ENCODE peak calls at places on chromosomes 5 and 9, in four cellular contexts. M is cardiac muscle cell, H is kidney, V is psoas muscle. L is an unnamed sample. For H3K4me1, the result is how much of the 10 kb centered on the place peaks cover.

GRCh38 chr5:96388186-96388585 is 44.9 kb downstream of the PCSK1 start:
- DNase-seq in M (peak), H (no peak), V (no peak), L (no peak)

GRCh38 chr5:55903121-55903701 is 52.1 kb downstream of the IL31RA start:
- DNase-seq in M (peak), H (no peak), V (no peak), L (no peak)

GRCh38 chr5:27242258-27242626 is 203.9 kb upstream of the CDH9 start:
- DNase-seq in M (no peak), H (no peak), V (no peak), L (no peak)

GRCh38 chr5:119340597-119341218 is 15.1 kb upstream of the TNFAIP8 start:
- DNase-seq in M (no peak), H (no peak), V (no peak), L (no peak)

GRCh38 chr5:3452622-3453021 is 143.0 kb upstream of the IRX1 start:
- DNase-seq in M (no peak), H (no peak), V (no peak), L (no peak)

GRCh38 chr9:127520941-127521918 is 69.9 kb downstream of the LRSAM1 start:
- DNase-seq in M (peak), H (peak), V (no peak), L (peak)

GRCh38 chr5:156942064-156942463 is 21.0 kb downstream of the TIMD4 start:
- DNase-seq in M (no peak), H (no peak), V (no peak), L (no peak)

GRCh38 chr5:127909078-127909477 is 174.5 kb upstream of the SLC12A2 start:
- DNase-seq in M (peak), H (no peak), V (no peak), L (no peak)

GRCh38 chr5:82425591-82425990 is 147.4 kb upstream of the RPS23 start:
- DNase-seq in M (no peak), H (no peak), V (no peak), L (no peak)

GRCh38 chr5:78985407-78986223 is 505 bp upstream of the ARSB start:
- DNase-seq in M (peak), H (no peak), V (peak), L (no peak)

GRCh38 chr9:107540167-107540566 is 50.6 kb upstream of the KLF4 start:
- DNase-seq in M (no peak), H (no peak), V (no peak), L (no peak)

GRCh38 chr9:136204838-136205706 is at the start of gene LHX3:
- DNase-seq in M (peak), H (peak), V (no peak), L (no peak)

GRCh38 chr9:6715755-6716643 is 41.8 kb upstream of the KDM4C start:
- DNase-seq in M (peak), H (peak), V (peak), L (peak)

GRCh38 chr5:138752341-138752950 is 779 bp upstream of the CTNNA1 start:
- DNase-seq in M (peak), H (no peak), V (no peak), L (no peak)

GRCh38 chr5:120122711-120123110 is 341.4 kb upstream of the PRR16 start:
- DNase-seq in M (no peak), H (no peak), V (no peak), L (no peak)

GRCh38 chr9:95090871-95091573 is 226.5 kb downstream of the FANCC start:
- DNase-seq in M (no peak), H (peak), V (no peak), L (no peak)

GRCh38 chr5:147675168-147675567 is 107.4 kb downstream of the JAKMIP2 start:
- DNase-seq in M (no peak), H (no peak), V (no peak), L (no peak)

GRCh38 chr5:158921441-158922262 is 178.1 kb downstream of the EBF1 start:
- DNase-seq in M (no peak), H (no peak), V (no peak), L (no peak)

GRCh38 chr9:106862946-106863740 is at the start of gene ZNF462:
- DNase-seq in M (peak), H (peak), V (peak), L (no peak)

GRCh38 chr5:39213437-39214207 is 5.7 kb downstream of the FYB1 start:
- DNase-seq in M (no peak), H (no peak), V (no peak), L (no peak)

GRCh38 chr9:124257865-124258764 is at the start of gene NEK6:
- DNase-seq in M (peak), H (peak), V (peak), L (no peak)

GRCh38 chr5:135271533-135272310 is 127.3 kb downstream of the MACROH2A1 start:
- DNase-seq in M (peak), H (no peak), V (no peak), L (no peak)

GRCh38 chr9:133780404-133780945 is 42.3 kb upstream of the SARDH start:
- DNase-seq in M (no peak), H (peak), V (peak), L (no peak)

GRCh38 chr9:72858089-72858912 is 94.6 kb downstream of the ALDH1A1 start:
- DNase-seq in M (peak), H (peak), V (no peak), L (no peak)

GRCh38 chr5:171984748-171985419 is 21.6 kb downstream of the FBXW11 start:
- DNase-seq in M (peak), H (no peak), V (no peak), L (no peak)

GRCh38 chr9:34993502-34994428 is 4.2 kb downstream of the DNAJB5 start:
- DNase-seq in M (peak), H (peak), V (peak), L (peak)

GRCh38 chr5:157108961-157109360 is at the start of gene HAVCR2:
- DNase-seq in M (no peak), H (no peak), V (no peak), L (no peak)

GRCh38 chr9:107894572-107895261 is 405.1 kb upstream of the KLF4 start:
- DNase-seq in M (peak), H (no peak), V (no peak), L (no peak)

GRCh38 chr5:154696891-154697290 is 58.3 kb upstream of the LARP1 start:
- DNase-seq in M (no peak), H (no peak), V (no peak), L (no peak)

GRCh38 chr9:126301985-126302603 is 24.5 kb upstream of the MVB12B start:
- DNase-seq in M (peak), H (no peak), V (no peak), L (no peak)

GRCh38 chr5:150781706-150782614 is 3.4 kb downstream of the SMIM3 start:
- DNase-seq in M (peak), H (peak), V (peak), L (no peak)

GRCh38 chr5:78895616-78896015 is 89.5 kb downstream of the ARSB start:
- DNase-seq in M (no peak), H (no peak), V (no peak), L (no peak)

GRCh38 chr5:165328856-165329255 is 1823.4 kb downstream of the MAT2B start:
- DNase-seq in M (peak), H (no peak), V (no peak), L (no peak)

GRCh38 chr5:89269721-89270120 is 386.7 kb upstream of the MEF2C start:
- DNase-seq in M (no peak), H (no peak), V (no peak), L (no peak)

GRCh38 chr9:101977614-101978210 is 239.3 kb upstream of the GRIN3A start:
- DNase-seq in M (peak), H (no peak), V (no peak), L (no peak)

GRCh38 chr9:121743441-121744001 is 92.1 kb downstream of the DAB2IP start:
- DNase-seq in M (peak), H (peak), V (peak), L (no peak)

GRCh38 chr5:35736280-35736679 is 118.6 kb downstream of the SPEF2 start:
- DNase-seq in M (no peak), H (no peak), V (no peak), L (no peak)

GRCh38 chr5:172336666-172337310 is 53.2 kb upstream of the UBTD2 start:
- DNase-seq in M (no peak), H (no peak), V (no peak), L (no peak)

GRCh38 chr9:93115486-93115885 is 18.6 kb downstream of the NINJ1 start:
- DNase-seq in M (no peak), H (no peak), V (no peak), L (no peak)

GRCh38 chr5:138890686-138891085 is 15.6 kb upstream of the LRRTM2 start:
- DNase-seq in M (no peak), H (no peak), V (no peak), L (no peak)

GRCh38 chr5:69341520-69342161 is 9.0 kb upstream of the CCDC125 start:
- DNase-seq in M (no peak), H (no peak), V (no peak), L (no peak)
- H3K4me1 ChIP-seq in M (under half), H (under half), V (under half), L (under half)

DNA sequence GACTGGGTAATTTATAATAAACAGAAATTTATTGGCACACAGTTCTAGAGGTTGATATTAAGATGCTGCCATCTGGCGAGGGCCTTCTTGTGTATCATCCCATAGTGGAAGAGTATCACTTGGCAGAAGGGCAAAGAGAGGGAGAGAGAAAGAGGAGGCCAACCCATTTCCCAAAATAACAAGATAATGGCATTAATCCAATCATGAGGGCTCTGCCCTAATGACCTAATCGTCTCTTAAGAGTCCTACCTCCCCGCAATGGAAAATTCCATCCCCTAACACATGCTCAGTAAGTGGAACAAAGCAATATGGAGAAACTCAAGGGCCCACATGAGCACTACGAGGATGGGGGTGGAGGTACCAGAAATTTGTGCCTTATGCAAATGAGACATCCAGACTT is 17.6 kb upstream of the VDAC1 start:
- DNase-seq in M (no peak), H (no peak), V (no peak), L (no peak)
- H3K4me1 ChIP-seq in M (under half), H (under half), V (under half), L (under half)

DNA sequence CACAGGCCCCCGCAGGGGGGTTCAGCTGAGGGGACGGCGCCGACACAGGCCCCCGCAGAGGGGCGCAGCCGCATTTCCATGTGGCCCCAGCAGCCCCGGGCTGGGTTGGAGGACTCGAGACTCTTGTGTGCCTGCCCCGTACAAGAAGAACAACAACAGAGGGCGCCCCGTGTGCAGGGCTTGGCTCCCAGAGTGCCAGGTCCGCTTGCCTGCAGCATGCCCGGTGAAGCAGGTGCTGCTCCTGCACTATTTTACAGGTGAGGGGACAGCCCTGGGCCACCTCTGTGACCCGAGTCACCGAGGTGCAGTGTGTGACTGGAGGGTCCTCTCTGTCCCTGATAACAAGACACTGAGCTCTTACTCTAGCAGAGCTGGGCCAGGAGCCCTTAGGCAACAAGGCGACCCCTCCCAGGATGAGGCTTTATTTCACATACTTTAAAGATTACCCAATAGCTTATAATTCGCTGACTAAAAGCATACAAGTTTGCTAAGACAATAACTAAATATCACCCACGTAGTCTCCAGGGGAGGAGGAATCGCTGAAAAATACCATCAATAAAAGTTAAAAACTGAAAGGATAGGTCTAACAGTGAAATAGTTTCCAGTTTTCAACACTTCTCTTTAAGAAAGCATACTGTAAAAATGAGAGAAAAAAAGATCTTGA is 41.7 kb upstream of the SLC9A3 start:
- DNase-seq in M (peak), H (peak), V (no peak), L (peak)
- H3K4me1 ChIP-seq in M (under half), H (under half), V (under half), L (under half)

DNA sequence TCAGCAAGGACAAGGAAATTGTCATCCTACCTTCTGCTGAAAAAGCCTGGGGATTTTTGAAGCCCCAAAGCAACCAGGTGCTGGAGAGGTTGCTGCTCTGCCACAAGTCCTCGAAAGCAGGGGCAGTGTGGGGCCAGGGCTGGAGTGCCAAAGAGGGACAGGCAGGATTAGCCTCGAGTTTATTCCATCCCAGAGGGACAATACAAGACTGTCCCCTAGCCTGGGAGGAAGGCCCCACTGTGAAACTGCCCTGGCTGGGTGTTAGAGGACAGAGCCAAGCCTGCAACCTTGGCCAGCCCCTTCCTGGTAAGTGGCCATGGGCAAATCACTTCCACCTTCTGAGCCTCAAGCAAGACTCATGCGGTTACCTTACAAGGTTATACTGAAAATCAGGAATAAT is 55.1 kb downstream of the WHRN start:
- DNase-seq in M (no peak), H (peak), V (no peak), L (no peak)
- H3K4me1 ChIP-seq in M (under half), H (under half), V (under half), L (under half)

DNA sequence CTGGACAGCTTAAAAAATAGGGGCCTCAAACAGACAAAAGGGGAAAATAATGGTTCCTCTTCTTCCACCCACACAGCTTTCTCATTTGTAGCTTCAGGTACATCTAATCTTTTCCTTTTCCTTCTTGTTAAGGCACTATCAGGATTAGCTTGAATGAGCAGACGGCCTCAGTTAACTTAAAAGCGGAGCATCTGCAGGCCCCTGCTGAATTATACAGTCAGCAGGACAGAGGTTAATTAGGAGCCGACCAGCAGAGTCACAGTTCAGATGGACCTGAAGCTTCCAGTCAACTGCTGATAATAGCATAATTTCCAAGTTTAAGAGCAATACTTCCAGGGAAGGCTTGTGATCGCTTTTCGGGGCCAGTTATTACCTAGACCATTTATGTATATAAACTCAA is 449.5 kb downstream of the ARHGEF28 start:
- DNase-seq in M (no peak), H (no peak), V (no peak), L (no peak)
- H3K4me1 ChIP-seq in M (under half), H (under half), V (under half), L (under half)

GRCh38 chr9:129481424-129481823 is 139.5 kb downstream of the C9orf50 start:
- DNase-seq in M (no peak), H (no peak), V (no peak), L (no peak)
- H3K4me1 ChIP-seq in M (under half), H (under half), V (under half), L (under half)

DNA sequence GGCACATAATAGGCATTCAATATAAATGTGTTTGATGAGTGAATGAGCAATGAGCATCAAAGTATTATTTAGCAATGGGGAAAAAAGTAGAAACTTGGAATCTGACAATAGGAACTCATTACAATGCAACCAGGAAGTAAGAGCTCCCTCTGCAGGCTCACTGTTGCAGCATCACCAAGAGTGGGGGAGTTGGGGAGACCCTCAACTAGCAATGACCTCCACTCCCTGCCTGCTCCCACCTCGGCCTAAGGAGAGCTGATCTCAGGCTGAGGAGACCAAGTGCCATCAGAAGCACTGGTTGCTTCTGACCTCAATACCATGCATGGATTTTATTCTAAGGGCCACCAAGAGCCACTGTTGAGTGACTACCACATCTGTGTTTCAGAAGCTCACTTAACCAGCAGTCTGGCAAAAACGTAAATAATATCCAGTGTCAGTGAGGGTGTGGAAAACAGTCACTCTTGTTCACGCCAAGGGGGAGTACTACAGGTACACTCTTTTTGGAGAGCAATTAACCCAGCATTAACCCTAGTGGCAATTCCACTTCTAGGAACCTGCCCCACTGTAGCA is 8.0 kb downstream of the VDAC1 start:
- DNase-seq in M (peak), H (no peak), V (no peak), L (peak)
- H3K4me1 ChIP-seq in M (under half), H (under half), V (half or more), L (under half)

DNA sequence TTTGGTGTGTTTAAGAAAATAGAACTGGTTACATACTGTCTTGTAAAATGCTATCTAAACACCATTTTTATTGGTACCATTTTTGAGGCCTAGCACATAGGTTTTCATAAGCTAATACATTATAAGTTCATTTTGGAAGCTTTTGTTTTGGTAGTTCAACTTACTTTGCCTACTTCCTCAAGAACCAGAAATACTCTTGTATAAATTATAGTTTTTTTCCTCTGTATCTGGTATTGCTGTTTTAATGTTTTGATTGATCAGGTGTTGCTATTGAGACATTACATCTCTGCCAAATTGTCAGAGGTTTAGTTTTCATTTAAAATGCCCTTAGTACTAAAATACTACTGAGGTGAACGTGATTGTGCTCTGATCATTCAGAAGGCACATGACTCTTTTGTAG is 90.6 kb upstream of the GRHPR start:
- DNase-seq in M (no peak), H (no peak), V (no peak), L (no peak)
- H3K4me1 ChIP-seq in M (under half), H (under half), V (under half), L (under half)

L was measured in RWPE2.